ENCODE peak calls at places on chromosomes 4 and X, in four cellular contexts. G, V, K and P are unnamed samples.
A peak's percentile ranks its signal among the peaks of the same experiment; 100 is the strongest.

GRCh38 chr4:63937961-63938360 is 471.3 kb downstream of the TECRL start:
- DNase-seq in G (no peak), K (no peak), V (no peak), P (no peak)

GRCh38 chr4:7646384-7647061 is 211.8 kb upstream of the PSAPL1 start:
- DNase-seq in K (no peak), V (no peak), G (no peak), P (no peak)

GRCh38 chr4:126969781-126970180 is 663.0 kb upstream of the INTU start:
- DNase-seq in K (no peak), V (no peak), G (no peak), P (no peak)

GRCh38 chr4:139988863-139989765 is 164.9 kb downstream of the MAML3 start:
- DNase-seq in G (peak; percentile 36), K (no peak), V (no peak), P (no peak)

GRCh38 chrX:45771114-45771513 is 570.4 kb upstream of the DIPK2B start:
- DNase-seq in K (no peak), G (no peak), V (peak; percentile 72), P (no peak)

GRCh38 chr4:150909116-150909515 is 106.0 kb downstream of the LRBA start:
- DNase-seq in V (no peak), G (no peak), K (peak; percentile 80), P (no peak)

GRCh38 chrX:2159393-2159792 is 341.4 kb downstream of the DHRSX start:
- DNase-seq in K (no peak), G (no peak), V (no peak), P (no peak)

GRCh38 chr4:8580321-8581093 is at the start of gene GPR78:
- DNase-seq in G (peak; percentile 93), K (no peak), V (peak; percentile 24), P (no peak)

GRCh38 chrX:148380614-148381561 is 119.5 kb upstream of the AFF2 start:
- DNase-seq in G (no peak), K (peak; percentile 94), V (peak; percentile 11), P (no peak)

GRCh38 chrX:13373027-13373806 is 53.4 kb upstream of the ATXN3L start:
- DNase-seq in V (no peak), K (no peak), G (no peak), P (no peak)

GRCh38 chrX:39416547-39417262 is 615.4 kb downstream of the MID1IP1 start:
- DNase-seq in G (no peak), V (no peak), K (no peak), P (no peak)

GRCh38 chrX:45517090-45517973 is 316.7 kb upstream of the DIPK2B start:
- DNase-seq in G (no peak), V (no peak), K (no peak), P (no peak)

GRCh38 chr4:90071289-90072235 is 55.6 kb upstream of the CCSER1 start:
- DNase-seq in G (no peak), V (no peak), K (no peak), P (no peak)

GRCh38 chrX:54030329-54030728 is 13.9 kb downstream of the PHF8 start:
- DNase-seq in V (no peak), G (no peak), K (no peak), P (no peak)

GRCh38 chrX:37926700-37927099 is 79.3 kb upstream of the DYNLT3 start:
- DNase-seq in G (no peak), V (no peak), K (peak; percentile 55), P (no peak)

GRCh38 chr4:69054578-69055200 is 41.6 kb upstream of the UGT2B7 start:
- DNase-seq in G (no peak), K (no peak), V (no peak), P (no peak)

GRCh38 chr4:126354784-126355183 is 1040.0 kb downstream of the FAT4 start:
- DNase-seq in K (no peak), G (no peak), V (no peak), P (no peak)

GRCh38 chr4:73181231-73181630 is 77.4 kb downstream of the ANKRD17 start:
- DNase-seq in V (no peak), K (no peak), G (no peak), P (no peak)

GRCh38 chr4:109207060-109207459 is 95.4 kb downstream of the COL25A1 start:
- DNase-seq in G (no peak), V (no peak), K (no peak), P (no peak)

GRCh38 chr4:182042945-182043344 is 200.3 kb upstream of the TENM3 start:
- DNase-seq in G (no peak), K (no peak), V (no peak), P (no peak)

GRCh38 chrX:11064851-11065600 is 46.1 kb upstream of the HCCS start:
- DNase-seq in V (no peak), K (no peak), G (no peak), P (no peak)

GRCh38 chr4:177442623-177443155 is 452 bp upstream of the AGA start:
- DNase-seq in G (no peak), K (peak; percentile 10), V (no peak), P (no peak)

GRCh38 chr4:89411539-89411938 is 103.9 kb upstream of the GPRIN3 start:
- DNase-seq in G (no peak), K (no peak), V (no peak), P (no peak)

GRCh38 chr4:139315221-139315675 is 13.0 kb upstream of the NDUFC1 start:
- DNase-seq in G (no peak), V (no peak), K (no peak), P (no peak)

GRCh38 chr4:138475116-138475515 is 233.0 kb upstream of the SLC7A11 start:
- DNase-seq in K (no peak), G (no peak), V (no peak), P (no peak)

GRCh38 chr4:24754586-24754985 is 40.8 kb upstream of the SOD3 start:
- DNase-seq in G (no peak), K (no peak), V (no peak), P (no peak)

GRCh38 chr4:37904824-37905223 is 13.9 kb downstream of the TBC1D1 start:
- DNase-seq in G (no peak), K (no peak), V (no peak), P (no peak)

GRCh38 chr4:172850838-172851237 is 317.8 kb upstream of the GALNT7 start:
- DNase-seq in G (no peak), K (no peak), V (no peak), P (no peak)

GRCh38 chrX:68868316-68868715 is 39.5 kb downstream of the EFNB1 start:
- DNase-seq in G (no peak), K (no peak), V (no peak), P (no peak)

GRCh38 chrX:8273451-8273894 is 102.4 kb upstream of the VCX2 start:
- DNase-seq in V (no peak), K (no peak), G (no peak), P (no peak)

GRCh38 chrX:8279323-8279722 is 108.3 kb upstream of the VCX2 start:
- DNase-seq in G (no peak), K (no peak), V (no peak), P (no peak)

GRCh38 chrX:8272846-8273245 is 101.8 kb upstream of the VCX2 start:
- DNase-seq in G (no peak), V (no peak), K (no peak), P (no peak)

DNA sequence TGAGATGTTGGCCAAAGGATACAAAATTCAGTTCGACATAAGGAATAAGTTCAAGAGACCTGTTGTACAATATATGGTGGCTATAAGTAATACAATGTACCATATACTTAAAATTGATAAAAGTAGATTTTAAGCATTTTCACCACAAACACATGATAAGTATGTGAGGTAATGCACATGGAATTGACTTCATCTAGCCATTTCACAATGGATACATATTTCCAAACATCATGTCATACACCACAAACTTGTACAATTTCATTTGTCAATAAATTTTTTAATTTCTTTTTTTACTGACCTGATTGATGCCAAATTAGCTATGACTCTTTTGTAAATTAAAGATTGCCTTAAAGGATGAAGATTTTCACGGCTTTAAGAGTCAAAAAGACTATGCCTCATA is 103.1 kb upstream of the VCX2 start:
- DNase-seq in K (no peak), G (no peak), V (no peak), P (no peak)
- H3K9me3 ChIP-seq in K (no peaks in the 10 kb centered on the region), G (no peaks in the 10 kb centered on the region), V (no peaks in the 10 kb centered on the region), P (no peaks in the 10 kb centered on the region)

GRCh38 chrX:143461616-143462015 is 55.7 kb downstream of the SPANXN3 start:
- DNase-seq in V (no peak), K (no peak), G (no peak), P (no peak)
- H3K9me3 ChIP-seq in V (no peaks in the 10 kb centered on the region), K (no peaks in the 10 kb centered on the region), G (peaks cover 9% of the 10 kb centered on the region), P (no peaks in the 10 kb centered on the region)

GRCh38 chr4:133812954-133813353 is 388.6 kb downstream of the PABPC4L start:
- DNase-seq in K (no peak), V (no peak), G (no peak), P (no peak)
- H3K9me3 ChIP-seq in K (no peaks in the 10 kb centered on the region), V (no peaks in the 10 kb centered on the region), G (no peaks in the 10 kb centered on the region), P (no peaks in the 10 kb centered on the region)

DNA sequence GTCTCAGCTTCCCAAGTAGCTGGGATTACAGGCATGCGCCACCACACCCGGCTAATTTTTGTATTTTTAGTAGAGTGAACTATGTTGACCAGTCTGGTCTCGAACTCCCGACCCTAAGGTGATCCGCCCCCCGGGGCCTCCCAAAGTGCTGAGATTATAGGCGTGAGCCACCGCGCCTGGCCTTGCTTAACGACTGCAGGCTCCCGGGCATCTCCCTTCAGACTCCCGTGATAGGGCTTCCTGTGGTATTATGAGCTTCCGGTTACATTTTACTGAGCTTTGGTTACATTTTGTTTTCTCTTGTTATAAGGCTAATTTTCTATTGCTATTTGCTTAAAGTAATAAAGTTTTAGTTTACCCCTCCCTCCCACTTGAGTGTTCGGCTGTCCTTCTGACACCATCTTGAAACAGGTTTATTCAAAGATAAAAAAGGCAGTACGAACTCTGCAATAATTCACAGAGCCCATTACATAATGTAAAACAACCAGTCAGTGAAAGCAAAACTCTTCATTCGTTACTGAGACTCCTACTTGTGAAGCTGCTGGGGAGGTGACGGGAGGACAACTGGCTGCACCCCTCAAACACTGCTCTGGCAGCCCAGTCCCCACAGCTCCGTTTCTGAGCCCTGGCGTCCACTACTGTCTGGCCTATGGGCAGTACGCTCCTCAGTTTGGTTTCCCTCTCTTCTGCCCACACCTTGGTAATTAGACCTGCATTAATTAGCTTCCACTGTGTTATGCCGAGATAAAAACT is 795.7 kb upstream of the SLIT2 start:
- DNase-seq in G (no peak), V (no peak), K (no peak), P (no peak)
- H3K9me3 ChIP-seq in G (no peaks in the 10 kb centered on the region), V (no peaks in the 10 kb centered on the region), K (no peaks in the 10 kb centered on the region), P (no peaks in the 10 kb centered on the region)